ENCODE peak calls at places on chromosomes 4 and X, in nine cellular contexts. One of them, this sample, is unnamed.

GRCh38 chr4:150012851-150013360 is 65.3 kb upstream of the DCLK2 start:
- DNase-seq in CD4-positive, alpha-beta T cell: no peak
- DNase-seq in LoVo: no peak
- DNase-seq in T1000: no peak
- DNase-seq in NCI-H2081: no peak
- DNase-seq in NCI-H2029: no peak
- DNase-seq in mesendoderm: no peak
- DNase-seq in GM10248: no peak
- DNase-seq in body of pancreas: no peak
- DNase-seq in this sample: no peak

GRCh38 chrX:119008122-119008744 is 33.8 kb downstream of the LONRF3 start:
- DNase-seq in LoVo: no peak
- DNase-seq in NCI-H2081: peak
- DNase-seq in mesendoderm: peak
- DNase-seq in CD4-positive, alpha-beta T cell: peak
- DNase-seq in T1000: no peak
- DNase-seq in NCI-H2029: no peak
- DNase-seq in body of pancreas: peak
- DNase-seq in GM10248: peak
- DNase-seq in this sample: peak

GRCh38 chr4:184450045-184450444 is 24.3 kb downstream of the IRF2 start:
- DNase-seq in body of pancreas: no peak
- DNase-seq in mesendoderm: no peak
- DNase-seq in LoVo: no peak
- DNase-seq in NCI-H2081: no peak
- DNase-seq in CD4-positive, alpha-beta T cell: no peak
- DNase-seq in GM10248: no peak
- DNase-seq in NCI-H2029: no peak
- DNase-seq in T1000: no peak
- DNase-seq in this sample: peak

GRCh38 chrX:41827886-41828285 is 95.5 kb downstream of the CASK start:
- DNase-seq in body of pancreas: no peak
- DNase-seq in mesendoderm: peak
- DNase-seq in CD4-positive, alpha-beta T cell: no peak
- DNase-seq in LoVo: no peak
- DNase-seq in T1000: no peak
- DNase-seq in NCI-H2081: no peak
- DNase-seq in GM10248: no peak
- DNase-seq in NCI-H2029: no peak
- DNase-seq in this sample: no peak

GRCh38 chrX:136659174-136659573 is 11.2 kb downstream of the CD40LG start:
- DNase-seq in NCI-H2029: no peak
- DNase-seq in body of pancreas: no peak
- DNase-seq in NCI-H2081: no peak
- DNase-seq in LoVo: no peak
- DNase-seq in CD4-positive, alpha-beta T cell: no peak
- DNase-seq in GM10248: no peak
- DNase-seq in mesendoderm: no peak
- DNase-seq in T1000: no peak
- DNase-seq in this sample: no peak

GRCh38 chr4:173056708-173057107 is 111.9 kb upstream of the GALNT7 start:
- DNase-seq in mesendoderm: no peak
- DNase-seq in CD4-positive, alpha-beta T cell: no peak
- DNase-seq in NCI-H2029: no peak
- DNase-seq in GM10248: no peak
- DNase-seq in LoVo: no peak
- DNase-seq in T1000: no peak
- DNase-seq in NCI-H2081: peak
- DNase-seq in body of pancreas: peak
- DNase-seq in this sample: no peak

GRCh38 chr4:11488657-11489448 is 60.2 kb upstream of the HS3ST1 start:
- DNase-seq in NCI-H2029: no peak
- DNase-seq in CD4-positive, alpha-beta T cell: no peak
- DNase-seq in NCI-H2081: no peak
- DNase-seq in mesendoderm: peak
- DNase-seq in body of pancreas: no peak
- DNase-seq in LoVo: no peak
- DNase-seq in GM10248: no peak
- DNase-seq in T1000: no peak
- DNase-seq in this sample: peak

GRCh38 chr4:25913056-25913850 is 767 bp upstream of the SMIM20 start:
- DNase-seq in NCI-H2081: no peak
- DNase-seq in GM10248: peak
- DNase-seq in T1000: no peak
- DNase-seq in NCI-H2029: no peak
- DNase-seq in LoVo: peak
- DNase-seq in body of pancreas: peak
- DNase-seq in CD4-positive, alpha-beta T cell: no peak
- DNase-seq in mesendoderm: peak
- DNase-seq in this sample: no peak

GRCh38 chr4:2127609-2128300 is 68.6 kb downstream of the NAT8L start:
- DNase-seq in LoVo: no peak
- DNase-seq in T1000: no peak
- DNase-seq in CD4-positive, alpha-beta T cell: no peak
- DNase-seq in GM10248: no peak
- DNase-seq in NCI-H2029: no peak
- DNase-seq in body of pancreas: no peak
- DNase-seq in mesendoderm: no peak
- DNase-seq in NCI-H2081: no peak
- DNase-seq in this sample: no peak

GRCh38 chrX:125998432-125998831 is 167.7 kb downstream of the DCAF12L2 start:
- DNase-seq in NCI-H2081: peak
- DNase-seq in body of pancreas: no peak
- DNase-seq in CD4-positive, alpha-beta T cell: no peak
- DNase-seq in mesendoderm: peak
- DNase-seq in NCI-H2029: peak
- DNase-seq in T1000: no peak
- DNase-seq in LoVo: peak
- DNase-seq in GM10248: no peak
- DNase-seq in this sample: peak

GRCh38 chr4:101279377-101279871 is 67.9 kb downstream of the PPP3CA start:
- DNase-seq in body of pancreas: peak
- DNase-seq in GM10248: no peak
- DNase-seq in NCI-H2029: no peak
- DNase-seq in CD4-positive, alpha-beta T cell: no peak
- DNase-seq in mesendoderm: peak
- DNase-seq in LoVo: no peak
- DNase-seq in T1000: peak
- DNase-seq in NCI-H2081: no peak
- DNase-seq in this sample: no peak

GRCh38 chrX:34218063-34218462 is 85.9 kb upstream of the FAM47A start:
- DNase-seq in LoVo: no peak
- DNase-seq in NCI-H2029: no peak
- DNase-seq in NCI-H2081: no peak
- DNase-seq in CD4-positive, alpha-beta T cell: no peak
- DNase-seq in body of pancreas: no peak
- DNase-seq in T1000: no peak
- DNase-seq in mesendoderm: no peak
- DNase-seq in GM10248: no peak
- DNase-seq in this sample: no peak

GRCh38 chrX:133415276-133416105 is at the start of gene GPC4:
- DNase-seq in NCI-H2081: peak
- DNase-seq in CD4-positive, alpha-beta T cell: no peak
- DNase-seq in NCI-H2029: peak
- DNase-seq in body of pancreas: peak
- DNase-seq in GM10248: no peak
- DNase-seq in T1000: peak
- DNase-seq in mesendoderm: peak
- DNase-seq in LoVo: peak
- DNase-seq in this sample: peak

GRCh38 chr4:7016512-7016911 is 26.7 kb upstream of the TADA2B start:
- DNase-seq in mesendoderm: no peak
- DNase-seq in GM10248: no peak
- DNase-seq in NCI-H2029: no peak
- DNase-seq in CD4-positive, alpha-beta T cell: no peak
- DNase-seq in LoVo: no peak
- DNase-seq in body of pancreas: no peak
- DNase-seq in NCI-H2081: no peak
- DNase-seq in T1000: no peak
- DNase-seq in this sample: no peak

GRCh38 chrX:150143721-150144440 is 205.6 kb upstream of the EOLA2 start:
- DNase-seq in NCI-H2081: no peak
- DNase-seq in GM10248: no peak
- DNase-seq in NCI-H2029: no peak
- DNase-seq in body of pancreas: no peak
- DNase-seq in mesendoderm: no peak
- DNase-seq in CD4-positive, alpha-beta T cell: no peak
- DNase-seq in LoVo: no peak
- DNase-seq in T1000: no peak
- DNase-seq in this sample: no peak

GRCh38 chr4:9800878-9801277 is 19.4 kb downstream of the DRD5 start:
- DNase-seq in T1000: no peak
- DNase-seq in GM10248: no peak
- DNase-seq in LoVo: no peak
- DNase-seq in CD4-positive, alpha-beta T cell: no peak
- DNase-seq in NCI-H2081: no peak
- DNase-seq in NCI-H2029: peak
- DNase-seq in body of pancreas: no peak
- DNase-seq in mesendoderm: no peak
- DNase-seq in this sample: no peak

GRCh38 chr4:62004881-62005280 is 804.8 kb downstream of the ADGRL3 start:
- DNase-seq in GM10248: no peak
- DNase-seq in mesendoderm: no peak
- DNase-seq in NCI-H2081: no peak
- DNase-seq in CD4-positive, alpha-beta T cell: no peak
- DNase-seq in LoVo: no peak
- DNase-seq in T1000: no peak
- DNase-seq in body of pancreas: no peak
- DNase-seq in NCI-H2029: no peak
- DNase-seq in this sample: no peak

GRCh38 chrX:72030431-72030830 is 101.3 kb downstream of the RTL5 start:
- DNase-seq in GM10248: no peak
- DNase-seq in mesendoderm: no peak
- DNase-seq in NCI-H2029: no peak
- DNase-seq in NCI-H2081: no peak
- DNase-seq in LoVo: no peak
- DNase-seq in T1000: no peak
- DNase-seq in CD4-positive, alpha-beta T cell: no peak
- DNase-seq in body of pancreas: no peak
- DNase-seq in this sample: no peak

GRCh38 chr4:504076-504475 is 5.1 kb downstream of the PIGG start:
- DNase-seq in CD4-positive, alpha-beta T cell: no peak
- DNase-seq in NCI-H2081: no peak
- DNase-seq in body of pancreas: no peak
- DNase-seq in T1000: no peak
- DNase-seq in LoVo: no peak
- DNase-seq in GM10248: no peak
- DNase-seq in mesendoderm: no peak
- DNase-seq in NCI-H2029: no peak
- DNase-seq in this sample: no peak

GRCh38 chrX:106791495-106791894 is 11.0 kb upstream of the TBC1D8B start:
- DNase-seq in mesendoderm: no peak
- DNase-seq in NCI-H2081: no peak
- DNase-seq in GM10248: no peak
- DNase-seq in body of pancreas: no peak
- DNase-seq in LoVo: no peak
- DNase-seq in T1000: no peak
- DNase-seq in CD4-positive, alpha-beta T cell: no peak
- DNase-seq in NCI-H2029: no peak
- DNase-seq in this sample: peak

GRCh38 chr4:173185832-173186545 is 17.4 kb downstream of the GALNT7 start:
- DNase-seq in CD4-positive, alpha-beta T cell: no peak
- DNase-seq in mesendoderm: no peak
- DNase-seq in GM10248: no peak
- DNase-seq in NCI-H2081: no peak
- DNase-seq in NCI-H2029: no peak
- DNase-seq in LoVo: no peak
- DNase-seq in T1000: no peak
- DNase-seq in body of pancreas: no peak
- DNase-seq in this sample: no peak

GRCh38 chr4:99808260-99808857 is 8.3 kb upstream of the DAPP1 start:
- DNase-seq in NCI-H2029: peak
- DNase-seq in T1000: no peak
- DNase-seq in LoVo: peak
- DNase-seq in mesendoderm: peak
- DNase-seq in body of pancreas: peak
- DNase-seq in GM10248: peak
- DNase-seq in NCI-H2081: no peak
- DNase-seq in CD4-positive, alpha-beta T cell: peak
- DNase-seq in this sample: peak

GRCh38 chr4:141899103-141899502 is 262.7 kb downstream of the IL15 start:
- DNase-seq in NCI-H2081: no peak
- DNase-seq in GM10248: no peak
- DNase-seq in body of pancreas: no peak
- DNase-seq in CD4-positive, alpha-beta T cell: no peak
- DNase-seq in mesendoderm: peak
- DNase-seq in T1000: no peak
- DNase-seq in NCI-H2029: no peak
- DNase-seq in LoVo: no peak
- DNase-seq in this sample: no peak

GRCh38 chr4:139028191-139028661 is 12.6 kb downstream of the NOCT start:
- DNase-seq in mesendoderm: no peak
- DNase-seq in GM10248: no peak
- DNase-seq in body of pancreas: peak
- DNase-seq in LoVo: no peak
- DNase-seq in T1000: no peak
- DNase-seq in NCI-H2081: no peak
- DNase-seq in CD4-positive, alpha-beta T cell: no peak
- DNase-seq in NCI-H2029: peak
- DNase-seq in this sample: no peak

GRCh38 chrX:39759526-39760224 is 338.1 kb downstream of the BCOR start:
- DNase-seq in mesendoderm: no peak
- DNase-seq in NCI-H2081: peak
- DNase-seq in NCI-H2029: no peak
- DNase-seq in GM10248: no peak
- DNase-seq in body of pancreas: peak
- DNase-seq in T1000: peak
- DNase-seq in CD4-positive, alpha-beta T cell: no peak
- DNase-seq in LoVo: peak
- DNase-seq in this sample: peak

GRCh38 chr4:152115794-152116193 is 355.0 kb upstream of the GATB start:
- DNase-seq in CD4-positive, alpha-beta T cell: peak
- DNase-seq in LoVo: no peak
- DNase-seq in NCI-H2081: no peak
- DNase-seq in mesendoderm: no peak
- DNase-seq in NCI-H2029: no peak
- DNase-seq in GM10248: peak
- DNase-seq in body of pancreas: no peak
- DNase-seq in T1000: no peak
- DNase-seq in this sample: no peak

GRCh38 chrX:120556251-120556650 is 4.5 kb downstream of the CUL4B start:
- DNase-seq in LoVo: no peak
- DNase-seq in CD4-positive, alpha-beta T cell: no peak
- DNase-seq in body of pancreas: no peak
- DNase-seq in NCI-H2029: no peak
- DNase-seq in mesendoderm: no peak
- DNase-seq in NCI-H2081: no peak
- DNase-seq in GM10248: no peak
- DNase-seq in T1000: no peak
- DNase-seq in this sample: peak

GRCh38 chr4:143025111-143025704 is 159.5 kb upstream of the USP38 start:
- DNase-seq in LoVo: no peak
- DNase-seq in NCI-H2029: no peak
- DNase-seq in T1000: peak
- DNase-seq in body of pancreas: peak
- DNase-seq in CD4-positive, alpha-beta T cell: no peak
- DNase-seq in mesendoderm: peak
- DNase-seq in NCI-H2081: no peak
- DNase-seq in GM10248: no peak
- DNase-seq in this sample: peak

GRCh38 chrX:111615227-111615626 is 65.7 kb upstream of the ALG13 start:
- DNase-seq in NCI-H2081: no peak
- DNase-seq in mesendoderm: no peak
- DNase-seq in CD4-positive, alpha-beta T cell: no peak
- DNase-seq in NCI-H2029: no peak
- DNase-seq in LoVo: no peak
- DNase-seq in T1000: no peak
- DNase-seq in GM10248: no peak
- DNase-seq in body of pancreas: no peak
- DNase-seq in this sample: no peak

GRCh38 chr4:54277691-54278090 is 48.6 kb downstream of the PDGFRA start:
- DNase-seq in CD4-positive, alpha-beta T cell: no peak
- DNase-seq in LoVo: no peak
- DNase-seq in GM10248: peak
- DNase-seq in T1000: no peak
- DNase-seq in body of pancreas: peak
- DNase-seq in NCI-H2081: no peak
- DNase-seq in mesendoderm: no peak
- DNase-seq in NCI-H2029: no peak
- DNase-seq in this sample: peak

GRCh38 chrX:3244955-3245354 is 101.5 kb downstream of the MXRA5 start:
- DNase-seq in NCI-H2029: no peak
- DNase-seq in mesendoderm: no peak
- DNase-seq in LoVo: no peak
- DNase-seq in GM10248: no peak
- DNase-seq in T1000: no peak
- DNase-seq in NCI-H2081: no peak
- DNase-seq in CD4-positive, alpha-beta T cell: no peak
- DNase-seq in body of pancreas: no peak
- DNase-seq in this sample: peak

This sample was measured in PC-3.